ENCODE peak calls at places on chromosomes 1 and 21, in ten cellular contexts. Z, H, Q, J, W, P, V, O, M and Y are unnamed samples.

GRCh38 chr1:233015965-233016364 is 65.6 kb downstream of the NTPCR start:
- DNase-seq in Z (no peak), H (no peak), Q (no peak), J (no peak), W (no peak), P (no peak), V (no peak), O (no peak), M (no peak), Y (no peak)

GRCh38 chr1:171715813-171716251 is 26.0 kb downstream of the VAMP4 start:
- DNase-seq in Z (no peak), H (no peak), Q (no peak), J (no peak), W (no peak), P (no peak), V (no peak), O (no peak), M (no peak), Y (peak)

GRCh38 chr1:180168786-180169640 is 14.3 kb downstream of the QSOX1 start:
- DNase-seq in Z (peak), H (peak), Q (peak), J (peak), W (no peak), P (no peak), V (peak), O (peak), M (peak), Y (peak)

GRCh38 chr21:21057349-21058062 is 59.3 kb downstream of the NCAM2 start:
- DNase-seq in Z (no peak), H (no peak), Q (no peak), J (no peak), W (no peak), P (no peak), V (no peak), O (no peak), M (no peak), Y (peak)

GRCh38 chr1:24298606-24299005 is 20.6 kb upstream of the GRHL3 start:
- DNase-seq in Z (no peak), H (no peak), Q (no peak), J (no peak), W (no peak), P (no peak), V (no peak), O (no peak), M (no peak), Y (no peak)

GRCh38 chr1:114335273-114335672 is 175.7 kb downstream of the TRIM33 start:
- DNase-seq in Z (no peak), H (no peak), Q (no peak), J (no peak), W (no peak), P (no peak), V (no peak), O (no peak), M (no peak), Y (no peak)

GRCh38 chr21:34813266-34813886 is 144.6 kb downstream of the CLIC6 start:
- DNase-seq in Z (no peak), H (no peak), Q (no peak), J (no peak), W (no peak), P (no peak), V (no peak), O (no peak), M (no peak), Y (no peak)

GRCh38 chr1:167332503-167332902 is 111.8 kb downstream of the POU2F1 start:
- DNase-seq in Z (no peak), H (no peak), Q (no peak), J (no peak), W (no peak), P (no peak), V (no peak), O (no peak), M (no peak), Y (no peak)

GRCh38 chr21:41713495-41714281 is 53.2 kb downstream of the RIPK4 start:
- DNase-seq in Z (no peak), H (no peak), Q (peak), J (no peak), W (no peak), P (no peak), V (no peak), O (no peak), M (no peak), Y (no peak)

GRCh38 chr1:165884690-165885304 is 57.4 kb downstream of the UCK2 start:
- DNase-seq in Z (no peak), H (no peak), Q (no peak), J (no peak), W (no peak), P (no peak), V (peak), O (no peak), M (no peak), Y (no peak)

GRCh38 chr1:217526636-217527035 is 104.3 kb downstream of the GPATCH2 start:
- DNase-seq in Z (no peak), H (no peak), Q (no peak), J (no peak), W (no peak), P (no peak), V (no peak), O (no peak), M (no peak), Y (no peak)

GRCh38 chr1:218634212-218634611 is 289.1 kb downstream of the TGFB2 start:
- DNase-seq in Z (no peak), H (no peak), Q (no peak), J (no peak), W (no peak), P (no peak), V (no peak), O (no peak), M (no peak), Y (no peak)

GRCh38 chr1:2194319-2194897 is at the start of gene FAAP20:
- DNase-seq in Z (peak), H (peak), Q (peak), J (no peak), W (peak), P (no peak), V (peak), O (peak), M (peak), Y (peak)

GRCh38 chr21:26966360-26966977 is 419 bp downstream of the ADAMTS5 start:
- DNase-seq in Z (no peak), H (no peak), Q (peak), J (no peak), W (no peak), P (no peak), V (no peak), O (no peak), M (no peak), Y (peak)